ENCODE peak calls at places on chromosomes 13 and 19, in six cellular contexts. One of them, this sample, is unnamed.

GRCh38 chr19:14758816-14759215 is 19.5 kb downstream of the ADGRE2 start:
- DNase-seq in CD4-positive, alpha-beta T cell: no peak
- DNase-seq in COR-L47: peak
- DNase-seq in adrenal gland: no peak
- DNase-seq in GOT3: no peak
- DNase-seq in NCI-H187: no peak
- DNase-seq in this sample: no peak

GRCh38 chr13:51624695-51625345 is 40.6 kb downstream of the WDFY2 start:
- DNase-seq in GOT3: no peak
- DNase-seq in adrenal gland: no peak
- DNase-seq in CD4-positive, alpha-beta T cell: no peak
- DNase-seq in NCI-H187: no peak
- DNase-seq in COR-L47: no peak
- DNase-seq in this sample: no peak

GRCh38 chr13:51524846-51525566 is 59.3 kb upstream of the WDFY2 start:
- DNase-seq in COR-L47: no peak
- DNase-seq in NCI-H187: no peak
- DNase-seq in CD4-positive, alpha-beta T cell: no peak
- DNase-seq in GOT3: no peak
- DNase-seq in adrenal gland: no peak
- DNase-seq in this sample: no peak

GRCh38 chr19:36747750-36748149 is 24.9 kb downstream of the ZNF850 start:
- DNase-seq in GOT3: no peak
- DNase-seq in NCI-H187: no peak
- DNase-seq in COR-L47: no peak
- DNase-seq in adrenal gland: no peak
- DNase-seq in CD4-positive, alpha-beta T cell: no peak
- DNase-seq in this sample: no peak

GRCh38 chr13:113646921-113647340 is 11.1 kb downstream of the ATP4B start:
- DNase-seq in GOT3: no peak
- DNase-seq in COR-L47: no peak
- DNase-seq in adrenal gland: no peak
- DNase-seq in NCI-H187: no peak
- DNase-seq in CD4-positive, alpha-beta T cell: peak
- DNase-seq in this sample: no peak

GRCh38 chr19:5369962-5370367 is 29.4 kb upstream of the PTPRS start:
- DNase-seq in NCI-H187: no peak
- DNase-seq in CD4-positive, alpha-beta T cell: peak
- DNase-seq in COR-L47: no peak
- DNase-seq in adrenal gland: peak
- DNase-seq in GOT3: no peak
- DNase-seq in this sample: peak

GRCh38 chr19:28847468-28847867 is 365.5 kb downstream of the UQCRFS1 start:
- DNase-seq in adrenal gland: no peak
- DNase-seq in NCI-H187: no peak
- DNase-seq in GOT3: no peak
- DNase-seq in CD4-positive, alpha-beta T cell: no peak
- DNase-seq in COR-L47: no peak
- DNase-seq in this sample: no peak

GRCh38 chr13:94345374-94346195 is 133.9 kb downstream of the DCT start:
- DNase-seq in COR-L47: peak
- DNase-seq in GOT3: no peak
- DNase-seq in adrenal gland: no peak
- DNase-seq in NCI-H187: peak
- DNase-seq in CD4-positive, alpha-beta T cell: no peak
- DNase-seq in this sample: no peak

GRCh38 chr19:17105548-17105947 is 30.0 kb downstream of the MYO9B start:
- DNase-seq in adrenal gland: no peak
- DNase-seq in COR-L47: no peak
- DNase-seq in GOT3: no peak
- DNase-seq in CD4-positive, alpha-beta T cell: no peak
- DNase-seq in NCI-H187: no peak
- DNase-seq in this sample: no peak

GRCh38 chr13:24668955-24669354 is 11.3 kb upstream of the ATP12A start:
- DNase-seq in NCI-H187: peak
- DNase-seq in COR-L47: no peak
- DNase-seq in adrenal gland: no peak
- DNase-seq in CD4-positive, alpha-beta T cell: no peak
- DNase-seq in GOT3: no peak
- DNase-seq in this sample: no peak

GRCh38 chr13:43383488-43384165 is 360.2 kb downstream of the DNAJC15 start:
- DNase-seq in COR-L47: peak
- DNase-seq in adrenal gland: no peak
- DNase-seq in CD4-positive, alpha-beta T cell: no peak
- DNase-seq in GOT3: no peak
- DNase-seq in NCI-H187: no peak
- DNase-seq in this sample: no peak

GRCh38 chr13:103694033-103694432 is 627.8 kb upstream of the SLC10A2 start:
- DNase-seq in adrenal gland: no peak
- DNase-seq in NCI-H187: peak
- DNase-seq in CD4-positive, alpha-beta T cell: no peak
- DNase-seq in GOT3: no peak
- DNase-seq in COR-L47: no peak
- DNase-seq in this sample: no peak

GRCh38 chr19:18645035-18645511 is 8.2 kb downstream of the KLHL26 start:
- DNase-seq in GOT3: no peak
- DNase-seq in NCI-H187: no peak
- DNase-seq in COR-L47: no peak
- DNase-seq in CD4-positive, alpha-beta T cell: no peak
- DNase-seq in adrenal gland: peak
- DNase-seq in this sample: no peak

GRCh38 chr13:49214917-49215376 is 5.2 kb upstream of the MLNR start:
- DNase-seq in NCI-H187: no peak
- DNase-seq in GOT3: no peak
- DNase-seq in COR-L47: no peak
- DNase-seq in CD4-positive, alpha-beta T cell: peak
- DNase-seq in adrenal gland: peak
- DNase-seq in this sample: peak

GRCh38 chr19:46944918-46945628 is 74.6 kb upstream of the NPAS1 start:
- DNase-seq in NCI-H187: peak
- DNase-seq in GOT3: no peak
- DNase-seq in CD4-positive, alpha-beta T cell: no peak
- DNase-seq in COR-L47: no peak
- DNase-seq in adrenal gland: peak
- DNase-seq in this sample: peak

GRCh38 chr19:46975011-46975917 is 44.4 kb upstream of the NPAS1 start:
- DNase-seq in GOT3: no peak
- DNase-seq in adrenal gland: no peak
- DNase-seq in NCI-H187: no peak
- DNase-seq in CD4-positive, alpha-beta T cell: no peak
- DNase-seq in COR-L47: no peak
- DNase-seq in this sample: no peak

GRCh38 chr13:26759907-26760834 is at the start of gene GPR12:
- DNase-seq in adrenal gland: no peak
- DNase-seq in GOT3: no peak
- DNase-seq in NCI-H187: no peak
- DNase-seq in CD4-positive, alpha-beta T cell: no peak
- DNase-seq in COR-L47: no peak
- DNase-seq in this sample: no peak

GRCh38 chr13:79995334-79995733 is 345.6 kb downstream of the SPRY2 start:
- DNase-seq in GOT3: no peak
- DNase-seq in adrenal gland: no peak
- DNase-seq in NCI-H187: no peak
- DNase-seq in CD4-positive, alpha-beta T cell: no peak
- DNase-seq in COR-L47: no peak
- DNase-seq in this sample: no peak

GRCh38 chr13:37443538-37443937 is 155.0 kb downstream of the POSTN start:
- DNase-seq in CD4-positive, alpha-beta T cell: no peak
- DNase-seq in GOT3: no peak
- DNase-seq in NCI-H187: no peak
- DNase-seq in adrenal gland: no peak
- DNase-seq in COR-L47: no peak
- DNase-seq in this sample: no peak

GRCh38 chr19:51158474-51159129 is 16.5 kb downstream of the SIGLEC7 start:
- DNase-seq in GOT3: no peak
- DNase-seq in adrenal gland: peak
- DNase-seq in CD4-positive, alpha-beta T cell: peak
- DNase-seq in NCI-H187: no peak
- DNase-seq in COR-L47: peak
- DNase-seq in this sample: peak

GRCh38 chr13:27211771-27212364 is 39.5 kb upstream of the RPL21 start:
- DNase-seq in GOT3: peak
- DNase-seq in adrenal gland: peak
- DNase-seq in CD4-positive, alpha-beta T cell: no peak
- DNase-seq in COR-L47: no peak
- DNase-seq in NCI-H187: no peak
- DNase-seq in this sample: no peak

GRCh38 chr13:74316531-74316930 is 182.3 kb upstream of the KLF12 start:
- DNase-seq in NCI-H187: no peak
- DNase-seq in GOT3: no peak
- DNase-seq in COR-L47: no peak
- DNase-seq in CD4-positive, alpha-beta T cell: no peak
- DNase-seq in adrenal gland: no peak
- DNase-seq in this sample: no peak

GRCh38 chr19:13633109-13633508 is 126.8 kb upstream of the CACNA1A start:
- DNase-seq in COR-L47: peak
- DNase-seq in CD4-positive, alpha-beta T cell: no peak
- DNase-seq in adrenal gland: no peak
- DNase-seq in GOT3: no peak
- DNase-seq in NCI-H187: peak
- DNase-seq in this sample: peak

GRCh38 chr13:51534075-51534817 is 50.0 kb upstream of the WDFY2 start:
- DNase-seq in GOT3: no peak
- DNase-seq in CD4-positive, alpha-beta T cell: peak
- DNase-seq in adrenal gland: peak
- DNase-seq in NCI-H187: no peak
- DNase-seq in COR-L47: no peak
- DNase-seq in this sample: no peak

GRCh38 chr19:4694211-4694987 is 24.3 kb upstream of the MYDGF start:
- DNase-seq in adrenal gland: peak
- DNase-seq in NCI-H187: no peak
- DNase-seq in GOT3: peak
- DNase-seq in CD4-positive, alpha-beta T cell: no peak
- DNase-seq in COR-L47: no peak
- DNase-seq in this sample: no peak

GRCh38 chr13:43058836-43059235 is 35.5 kb downstream of the DNAJC15 start:
- DNase-seq in COR-L47: no peak
- DNase-seq in adrenal gland: no peak
- DNase-seq in GOT3: no peak
- DNase-seq in NCI-H187: no peak
- DNase-seq in CD4-positive, alpha-beta T cell: no peak
- DNase-seq in this sample: no peak

GRCh38 chr19:38556521-38557174 is 61.1 kb downstream of the MAP4K1 start:
- DNase-seq in COR-L47: no peak
- DNase-seq in GOT3: no peak
- DNase-seq in NCI-H187: no peak
- DNase-seq in CD4-positive, alpha-beta T cell: no peak
- DNase-seq in adrenal gland: no peak
- DNase-seq in this sample: no peak

GRCh38 chr19:31347828-31348314 is 1.4 kb downstream of the TSHZ3 start:
- DNase-seq in COR-L47: no peak
- DNase-seq in adrenal gland: no peak
- DNase-seq in GOT3: no peak
- DNase-seq in NCI-H187: no peak
- DNase-seq in CD4-positive, alpha-beta T cell: no peak
- DNase-seq in this sample: no peak

GRCh38 chr19:35755550-35756371 is 1.1 kb downstream of the HSPB6 start:
- DNase-seq in CD4-positive, alpha-beta T cell: peak
- DNase-seq in NCI-H187: no peak
- DNase-seq in GOT3: peak
- DNase-seq in COR-L47: no peak
- DNase-seq in adrenal gland: peak
- DNase-seq in this sample: peak

GRCh38 chr13:51668580-51669195 is 84.4 kb downstream of the WDFY2 start:
- DNase-seq in NCI-H187: no peak
- DNase-seq in GOT3: no peak
- DNase-seq in COR-L47: no peak
- DNase-seq in CD4-positive, alpha-beta T cell: no peak
- DNase-seq in adrenal gland: no peak
- DNase-seq in this sample: no peak

GRCh38 chr19:17616961-17617806 is 61.7 kb downstream of the COLGALT1 start:
- DNase-seq in NCI-H187: no peak
- DNase-seq in adrenal gland: no peak
- DNase-seq in GOT3: no peak
- DNase-seq in CD4-positive, alpha-beta T cell: no peak
- DNase-seq in COR-L47: no peak
- DNase-seq in this sample: no peak

GRCh38 chr19:1315470-1316166 is 29.9 kb downstream of the EFNA2 start:
- DNase-seq in GOT3: no peak
- DNase-seq in CD4-positive, alpha-beta T cell: peak
- DNase-seq in COR-L47: peak
- DNase-seq in NCI-H187: no peak
- DNase-seq in adrenal gland: peak
- DNase-seq in this sample: peak

GRCh38 chr19:17074628-17075034 is 621 bp downstream of the HAUS8 start:
- DNase-seq in CD4-positive, alpha-beta T cell: no peak
- DNase-seq in COR-L47: peak
- DNase-seq in GOT3: no peak
- DNase-seq in NCI-H187: no peak
- DNase-seq in adrenal gland: no peak
- DNase-seq in this sample: no peak

GRCh38 chr19:46374526-46375475 is 27.9 kb downstream of the PPP5C start:
- DNase-seq in CD4-positive, alpha-beta T cell: peak
- DNase-seq in NCI-H187: no peak
- DNase-seq in GOT3: no peak
- DNase-seq in COR-L47: no peak
- DNase-seq in adrenal gland: no peak
- DNase-seq in this sample: no peak

This sample was measured in body of pancreas.